ENCODE peak calls at places on chromosome 2, in nine cellular contexts. S is NCI-H146; C is fibroblast of pulmonary artery; H is GM20000; Y is NCI-H1436; P is NCI-H1417; A is ovary; N is activated CD4-positive, alpha-beta T cell treated with anti-CD3 and anti-CD28 coated beads for 4 hours; I is AML-193. X is an unnamed sample.

GRCh38 chr2:27808418-27808817 is 36.9 kb downstream of the MRPL33 start:
- DNase-seq in S (no peak), C (no peak), H (no peak), Y (no peak), P (no peak), A (no peak), N (no peak), I (no peak), X (no peak)

GRCh38 chr2:98518106-98518505 is 73.4 kb downstream of the INPP4A start:
- DNase-seq in S (no peak), C (peak), H (peak), Y (no peak), P (no peak), A (no peak), N (peak), I (peak), X (peak)

GRCh38 chr2:69933839-69934613 is 19.1 kb downstream of the MXD1 start:
- DNase-seq in S (no peak), C (peak), H (no peak), Y (no peak), P (no peak), A (no peak), N (no peak), I (peak), X (no peak)

GRCh38 chr2:141393214-141393545 is 737.6 kb downstream of the LRP1B start:
- DNase-seq in S (no peak), C (peak), H (no peak), Y (no peak), P (no peak), A (no peak), N (no peak), I (no peak), X (no peak)

GRCh38 chr2:176284451-176285049 is 15.3 kb downstream of the MTX2 start:
- DNase-seq in S (peak), C (no peak), H (no peak), Y (no peak), P (no peak), A (no peak), N (no peak), I (no peak), X (no peak)

GRCh38 chr2:95185973-95186372 is 20.4 kb downstream of the ZNF2 start:
- DNase-seq in S (no peak), C (no peak), H (no peak), Y (no peak), P (no peak), A (no peak), N (no peak), I (no peak), X (no peak)

GRCh38 chr2:58571181-58571852 is 330.2 kb upstream of the FANCL start:
- DNase-seq in S (peak), C (peak), H (peak), Y (peak), P (peak), A (no peak), N (no peak), I (peak), X (peak)

GRCh38 chr2:96436416-96436815 is 68.7 kb downstream of the NEURL3 start:
- DNase-seq in S (no peak), C (no peak), H (no peak), Y (no peak), P (no peak), A (no peak), N (no peak), I (no peak), X (no peak)

GRCh38 chr2:231355802-231356473 is 39.6 kb upstream of the B3GNT7 start:
- DNase-seq in S (no peak), C (no peak), H (no peak), Y (no peak), P (no peak), A (peak), N (no peak), I (no peak), X (no peak)

GRCh38 chr2:122737429-122738077 is 982.1 kb downstream of the TSN start:
- DNase-seq in S (no peak), C (peak), H (peak), Y (no peak), P (no peak), A (no peak), N (no peak), I (peak), X (peak)

GRCh38 chr2:58973831-58974281 is 732.7 kb upstream of the FANCL start:
- DNase-seq in S (no peak), C (no peak), H (no peak), Y (no peak), P (peak), A (no peak), N (no peak), I (no peak), X (no peak)

GRCh38 chr2:65265090-65266045 is 37.7 kb downstream of the ACTR2 start:
- DNase-seq in S (peak), C (peak), H (no peak), Y (peak), P (peak), A (no peak), N (peak), I (peak), X (no peak)

GRCh38 chr2:230614913-230615332 is 97.7 kb upstream of the CAB39 start:
- DNase-seq in S (no peak), C (no peak), H (peak), Y (no peak), P (no peak), A (no peak), N (peak), I (no peak), X (peak)

GRCh38 chr2:32864761-32865160 is 82.0 kb upstream of the LTBP1 start:
- DNase-seq in S (no peak), C (peak), H (no peak), Y (no peak), P (no peak), A (no peak), N (no peak), I (no peak), X (no peak)

GRCh38 chr2:34003795-34004194 is 404.7 kb upstream of the FAM98A start:
- DNase-seq in S (no peak), C (no peak), H (no peak), Y (no peak), P (no peak), A (no peak), N (no peak), I (no peak), X (no peak)

GRCh38 chr2:62526531-62527381 is 20.8 kb upstream of the TMEM17 start:
- DNase-seq in S (no peak), C (no peak), H (no peak), Y (no peak), P (no peak), A (no peak), N (no peak), I (no peak), X (no peak)

GRCh38 chr2:116585654-116586053 is 1228.8 kb upstream of the DDX18 start:
- DNase-seq in S (no peak), C (no peak), H (no peak), Y (peak), P (peak), A (no peak), N (no peak), I (no peak), X (no peak)

GRCh38 chr2:9187620-9188214 is 18.9 kb upstream of the ASAP2 start:
- DNase-seq in S (no peak), C (peak), H (no peak), Y (no peak), P (no peak), A (no peak), N (no peak), I (no peak), X (no peak)

GRCh38 chr2:32424739-32425138 is 67.9 kb downstream of the BIRC6 start:
- DNase-seq in S (no peak), C (no peak), H (no peak), Y (no peak), P (no peak), A (no peak), N (no peak), I (no peak), X (no peak)

GRCh38 chr2:73970850-73971471 is 13.7 kb upstream of the TET3 start:
- DNase-seq in S (no peak), C (peak), H (peak), Y (peak), P (peak), A (peak), N (peak), I (peak), X (peak)

GRCh38 chr2:240277073-240277806 is 136.8 kb upstream of the OTOS start:
- DNase-seq in S (no peak), C (peak), H (no peak), Y (no peak), P (no peak), A (no peak), N (no peak), I (no peak), X (no peak)

GRCh38 chr2:196515608-196516007 is 123.9 kb upstream of the CCDC150 start:
- DNase-seq in S (no peak), C (no peak), H (no peak), Y (no peak), P (no peak), A (no peak), N (no peak), I (no peak), X (no peak)

GRCh38 chr2:99888617-99889016 is 253.8 kb downstream of the AFF3 start:
- DNase-seq in S (no peak), C (no peak), H (no peak), Y (no peak), P (no peak), A (no peak), N (no peak), I (no peak), X (no peak)

GRCh38 chr2:68734688-68735525 is at the start of gene ARHGAP25:
- DNase-seq in S (no peak), C (no peak), H (peak), Y (no peak), P (no peak), A (no peak), N (peak), I (peak), X (no peak)

GRCh38 chr2:173218331-173219056 is 136.2 kb upstream of the CDCA7 start:
- DNase-seq in S (no peak), C (peak), H (no peak), Y (no peak), P (no peak), A (no peak), N (no peak), I (no peak), X (no peak)

GRCh38 chr2:111252436-111252835 is 131.7 kb downstream of the BCL2L11 start:
- DNase-seq in S (no peak), C (peak), H (no peak), Y (no peak), P (no peak), A (no peak), N (no peak), I (no peak), X (no peak)

GRCh38 chr2:233360771-233361176 is 6.5 kb downstream of the DGKD start:
- DNase-seq in S (no peak), C (no peak), H (no peak), Y (no peak), P (no peak), A (no peak), N (no peak), I (no peak), X (no peak)

X was measured in GM13977.